ENCODE peak calls at places on chromosomes 6 and 20, in seven cellular contexts. One of them, this sample, is unnamed.

GRCh38 chr20:15618912-15619311 is 954.3 kb downstream of the KIF16B start:
- DNase-seq in IMR-90: no peak
- DNase-seq in lower lobe of right lung: no peak
- DNase-seq in GM23248: no peak
- DNase-seq in hepatocyte: no peak
- DNase-seq in K562: no peak
- DNase-seq in adrenal gland: no peak
- DNase-seq in this sample: no peak

GRCh38 chr6:120137492-120137891 is 787.9 kb upstream of the MAN1A1 start:
- DNase-seq in IMR-90: no peak
- DNase-seq in lower lobe of right lung: no peak
- DNase-seq in GM23248: no peak
- DNase-seq in hepatocyte: no peak
- DNase-seq in K562: no peak
- DNase-seq in adrenal gland: no peak
- DNase-seq in this sample: no peak

GRCh38 chr6:26157150-26157837 is 70.1 kb downstream of the HFE start:
- DNase-seq in IMR-90: peak; percentile 64
- DNase-seq in lower lobe of right lung: peak; percentile 73
- DNase-seq in GM23248: peak; percentile 75
- DNase-seq in hepatocyte: peak; percentile 81
- DNase-seq in K562: peak; percentile 83
- DNase-seq in adrenal gland: peak; percentile 75
- DNase-seq in this sample: peak; percentile 76

GRCh38 chr20:59269396-59270025 is 30.9 kb upstream of the EDN3 start:
- DNase-seq in IMR-90: no peak
- DNase-seq in lower lobe of right lung: no peak
- DNase-seq in GM23248: no peak
- DNase-seq in hepatocyte: no peak
- DNase-seq in K562: no peak
- DNase-seq in adrenal gland: no peak
- DNase-seq in this sample: no peak

GRCh38 chr6:139117734-139118133 is 17.1 kb upstream of the HECA start:
- DNase-seq in IMR-90: no peak
- DNase-seq in lower lobe of right lung: no peak
- DNase-seq in GM23248: peak; percentile 32
- DNase-seq in hepatocyte: no peak
- DNase-seq in K562: no peak
- DNase-seq in adrenal gland: no peak
- DNase-seq in this sample: no peak

GRCh38 chr6:91462236-91462635 is 875.4 kb upstream of the MAP3K7 start:
- DNase-seq in IMR-90: peak; percentile 75
- DNase-seq in lower lobe of right lung: no peak
- DNase-seq in GM23248: no peak
- DNase-seq in hepatocyte: no peak
- DNase-seq in K562: no peak
- DNase-seq in adrenal gland: no peak
- DNase-seq in this sample: no peak

GRCh38 chr20:21048841-21049273 is 57.3 kb downstream of the LINC00237 start:
- DNase-seq in IMR-90: no peak
- DNase-seq in lower lobe of right lung: peak; percentile 52
- DNase-seq in GM23248: peak; percentile 46
- DNase-seq in hepatocyte: no peak
- DNase-seq in K562: peak; percentile 51
- DNase-seq in adrenal gland: peak; percentile 26
- DNase-seq in this sample: peak; percentile 71

GRCh38 chr20:50690979-50691584 is at the start of gene RIPOR3:
- DNase-seq in IMR-90: no peak
- DNase-seq in lower lobe of right lung: no peak
- DNase-seq in GM23248: peak; percentile 60
- DNase-seq in hepatocyte: peak; percentile 19
- DNase-seq in K562: peak; percentile 97
- DNase-seq in adrenal gland: no peak
- DNase-seq in this sample: no peak

GRCh38 chr6:124400600-124400999 is 561.6 kb upstream of the RNF217 start:
- DNase-seq in IMR-90: no peak
- DNase-seq in lower lobe of right lung: no peak
- DNase-seq in GM23248: no peak
- DNase-seq in hepatocyte: no peak
- DNase-seq in K562: no peak
- DNase-seq in adrenal gland: no peak
- DNase-seq in this sample: no peak

GRCh38 chr6:12185081-12185673 is 105.0 kb upstream of the EDN1 start:
- DNase-seq in IMR-90: no peak
- DNase-seq in lower lobe of right lung: no peak
- DNase-seq in GM23248: no peak
- DNase-seq in hepatocyte: no peak
- DNase-seq in K562: no peak
- DNase-seq in adrenal gland: no peak
- DNase-seq in this sample: no peak

GRCh38 chr6:470901-471448 is 79.4 kb downstream of the IRF4 start:
- DNase-seq in IMR-90: no peak
- DNase-seq in lower lobe of right lung: no peak
- DNase-seq in GM23248: no peak
- DNase-seq in hepatocyte: no peak
- DNase-seq in K562: no peak
- DNase-seq in adrenal gland: no peak
- DNase-seq in this sample: no peak

GRCh38 chr6:66948106-66948505 is 1241.1 kb upstream of the EYS start:
- DNase-seq in IMR-90: no peak
- DNase-seq in lower lobe of right lung: no peak
- DNase-seq in GM23248: no peak
- DNase-seq in hepatocyte: no peak
- DNase-seq in K562: no peak
- DNase-seq in adrenal gland: no peak
- DNase-seq in this sample: no peak

GRCh38 chr6:71388846-71389543 is 100.4 kb downstream of the OGFRL1 start:
- DNase-seq in IMR-90: no peak
- DNase-seq in lower lobe of right lung: no peak
- DNase-seq in GM23248: peak; percentile 36
- DNase-seq in hepatocyte: no peak
- DNase-seq in K562: no peak
- DNase-seq in adrenal gland: no peak
- DNase-seq in this sample: no peak
- H3K27me3 ChIP-seq in IMR-90: no peaks in the 10 kb centered on the region
- H3K27me3 ChIP-seq in lower lobe of right lung: no peaks in the 10 kb centered on the region
- H3K27me3 ChIP-seq in GM23248: no peaks in the 10 kb centered on the region
- H3K27me3 ChIP-seq in hepatocyte: no peaks in the 10 kb centered on the region
- H3K27me3 ChIP-seq in K562: no peaks in the 10 kb centered on the region
- H3K27me3 ChIP-seq in adrenal gland: no peaks in the 10 kb centered on the region
- H3K27me3 ChIP-seq in this sample: no peaks in the 10 kb centered on the region

GRCh38 chr6:40794581-40794980 is 207.4 kb upstream of the LRFN2 start:
- DNase-seq in IMR-90: no peak
- DNase-seq in lower lobe of right lung: no peak
- DNase-seq in GM23248: no peak
- DNase-seq in hepatocyte: no peak
- DNase-seq in K562: no peak
- DNase-seq in adrenal gland: no peak
- DNase-seq in this sample: no peak
- H3K27me3 ChIP-seq in IMR-90: peaks cover 3% of the 10 kb centered on the region
- H3K27me3 ChIP-seq in lower lobe of right lung: no peaks in the 10 kb centered on the region
- H3K27me3 ChIP-seq in GM23248: no peaks in the 10 kb centered on the region
- H3K27me3 ChIP-seq in hepatocyte: no peaks in the 10 kb centered on the region
- H3K27me3 ChIP-seq in K562: peaks cover 26% of the 10 kb centered on the region
- H3K27me3 ChIP-seq in adrenal gland: no peaks in the 10 kb centered on the region
- H3K27me3 ChIP-seq in this sample: no peaks in the 10 kb centered on the region

GRCh38 chr6:1614767-1615650 is 5.3 kb downstream of the FOXC1 start:
- DNase-seq in IMR-90: no peak
- DNase-seq in lower lobe of right lung: no peak
- DNase-seq in GM23248: no peak
- DNase-seq in hepatocyte: peak; percentile 44
- DNase-seq in K562: no peak
- DNase-seq in adrenal gland: no peak
- DNase-seq in this sample: no peak

GRCh38 chr6:1616556-1617463 is 7.1 kb downstream of the FOXC1 start:
- DNase-seq in IMR-90: no peak
- DNase-seq in lower lobe of right lung: no peak
- DNase-seq in GM23248: no peak
- DNase-seq in hepatocyte: no peak
- DNase-seq in K562: no peak
- DNase-seq in adrenal gland: no peak
- DNase-seq in this sample: no peak

GRCh38 chr6:1614448-1614766 is 4.7 kb downstream of the FOXC1 start:
- DNase-seq in IMR-90: no peak
- DNase-seq in lower lobe of right lung: no peak
- DNase-seq in GM23248: no peak
- DNase-seq in hepatocyte: no peak
- DNase-seq in K562: no peak
- DNase-seq in adrenal gland: no peak
- DNase-seq in this sample: no peak

GRCh38 chr6:1617466-1618304 is 8.0 kb downstream of the FOXC1 start:
- DNase-seq in IMR-90: no peak
- DNase-seq in lower lobe of right lung: no peak
- DNase-seq in GM23248: no peak
- DNase-seq in hepatocyte: no peak
- DNase-seq in K562: no peak
- DNase-seq in adrenal gland: no peak
- DNase-seq in this sample: no peak

DNA sequence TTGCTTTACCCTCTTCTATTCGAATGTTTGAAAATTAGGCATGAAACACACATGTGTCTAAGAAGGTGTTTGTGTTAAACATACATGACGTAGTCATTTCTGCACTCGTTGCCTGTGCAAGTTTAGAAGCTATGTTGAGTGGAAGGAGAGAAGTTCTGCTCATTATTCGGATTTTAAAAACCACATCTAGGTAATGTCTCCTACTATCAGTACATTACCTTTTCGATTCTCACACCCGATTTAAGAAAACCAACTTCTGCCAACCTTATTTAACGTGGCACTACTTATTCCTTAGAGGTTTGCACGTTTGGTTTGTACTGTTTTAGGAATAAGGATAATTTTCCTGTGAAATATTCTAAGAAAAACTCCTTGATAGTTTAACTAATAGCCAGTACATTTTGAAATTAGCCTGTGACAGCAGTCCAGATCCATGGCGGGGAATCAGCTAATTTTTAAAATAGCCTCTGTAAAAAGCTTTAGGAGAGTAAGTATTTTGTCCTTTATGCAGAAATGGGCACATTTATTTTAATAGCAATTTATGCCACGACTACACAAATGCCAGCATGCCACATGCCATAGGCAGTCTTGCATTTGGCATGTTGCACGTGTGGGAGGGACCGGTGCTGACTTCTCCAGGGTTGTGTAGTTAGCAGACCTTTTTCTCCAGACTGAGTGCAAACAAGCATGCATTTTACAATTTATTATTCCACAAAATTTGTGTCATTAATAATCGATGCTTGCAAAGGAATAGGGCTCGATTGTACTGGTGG is 6.1 kb downstream of the FOXC1 start:
- DNase-seq in IMR-90: no peak
- DNase-seq in lower lobe of right lung: no peak
- DNase-seq in GM23248: no peak
- DNase-seq in hepatocyte: no peak
- DNase-seq in K562: no peak
- DNase-seq in adrenal gland: no peak
- DNase-seq in this sample: no peak
- H3K27me3 ChIP-seq in IMR-90: no peaks in the 10 kb centered on the region
- H3K27me3 ChIP-seq in lower lobe of right lung: peaks cover 95% of the 10 kb centered on the region
- H3K27me3 ChIP-seq in GM23248: no peaks in the 10 kb centered on the region
- H3K27me3 ChIP-seq in hepatocyte: peaks cover 93% of the 10 kb centered on the region
- H3K27me3 ChIP-seq in K562: peaks cover 63% of the 10 kb centered on the region
- H3K27me3 ChIP-seq in adrenal gland: peaks cover 25% of the 10 kb centered on the region
- H3K27me3 ChIP-seq in this sample: no peaks in the 10 kb centered on the region

GRCh38 chr6:100468013-100468622 is 3.4 kb upstream of the SIM1 start:
- DNase-seq in IMR-90: no peak
- DNase-seq in lower lobe of right lung: no peak
- DNase-seq in GM23248: no peak
- DNase-seq in hepatocyte: no peak
- DNase-seq in K562: no peak
- DNase-seq in adrenal gland: no peak
- DNase-seq in this sample: no peak

GRCh38 chr6:100465701-100466409 is 1.1 kb upstream of the SIM1 start:
- DNase-seq in IMR-90: no peak
- DNase-seq in lower lobe of right lung: no peak
- DNase-seq in GM23248: peak; percentile 37
- DNase-seq in hepatocyte: no peak
- DNase-seq in K562: no peak
- DNase-seq in adrenal gland: no peak
- DNase-seq in this sample: no peak

GRCh38 chr6:100468966-100469859 is 4.5 kb upstream of the SIM1 start:
- DNase-seq in IMR-90: no peak
- DNase-seq in lower lobe of right lung: no peak
- DNase-seq in GM23248: no peak
- DNase-seq in hepatocyte: no peak
- DNase-seq in K562: no peak
- DNase-seq in adrenal gland: no peak
- DNase-seq in this sample: no peak

GRCh38 chr6:100466410-100467143 is 1.9 kb upstream of the SIM1 start:
- DNase-seq in IMR-90: no peak
- DNase-seq in lower lobe of right lung: no peak
- DNase-seq in GM23248: no peak
- DNase-seq in hepatocyte: no peak
- DNase-seq in K562: no peak
- DNase-seq in adrenal gland: no peak
- DNase-seq in this sample: no peak

DNA sequence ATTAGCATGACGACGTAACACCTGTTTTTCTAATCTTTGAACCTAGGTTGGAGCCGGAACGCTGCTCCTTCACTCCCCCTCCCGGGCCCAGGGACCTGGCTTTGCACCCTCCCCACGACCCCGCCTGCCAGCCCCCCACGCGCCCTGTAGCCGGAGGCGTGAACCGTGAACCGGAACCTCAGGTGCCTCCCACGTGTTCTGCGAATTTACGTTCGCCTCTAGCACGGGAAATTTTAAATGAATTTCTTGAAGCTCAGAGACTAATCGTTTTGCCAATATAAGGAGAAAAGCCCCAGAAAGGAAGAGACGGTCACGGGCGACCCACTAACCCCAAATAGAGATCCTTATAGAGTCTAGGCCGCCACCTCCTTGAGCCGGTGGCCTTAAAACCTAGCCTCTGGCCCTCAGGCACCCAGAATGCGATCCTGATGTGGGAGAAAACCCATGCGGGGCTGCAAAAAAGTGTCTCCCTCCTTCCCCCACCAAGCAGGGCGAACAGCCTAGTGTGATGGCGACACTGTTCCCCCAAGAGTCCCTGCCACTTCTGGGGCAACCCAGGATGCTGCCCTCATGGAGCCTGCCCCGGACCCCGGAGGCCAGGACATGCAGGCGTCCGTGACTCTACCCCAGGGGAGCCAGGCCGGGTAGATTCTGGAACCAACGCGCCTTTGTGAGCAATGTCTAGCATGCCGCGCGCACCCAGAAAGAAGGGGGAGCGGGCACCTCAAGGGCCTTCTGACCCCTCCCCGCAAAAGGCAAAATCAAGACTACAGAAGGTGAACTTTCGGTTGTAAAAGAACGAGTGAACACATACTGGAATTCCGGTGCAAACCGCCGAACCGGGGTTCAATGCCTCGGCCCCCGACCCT is 2.7 kb upstream of the SIM1 start:
- DNase-seq in IMR-90: no peak
- DNase-seq in lower lobe of right lung: no peak
- DNase-seq in GM23248: no peak
- DNase-seq in hepatocyte: no peak
- DNase-seq in K562: no peak
- DNase-seq in adrenal gland: no peak
- DNase-seq in this sample: no peak
- H3K27me3 ChIP-seq in IMR-90: peaks cover 95% of the 10 kb centered on the region
- H3K27me3 ChIP-seq in lower lobe of right lung: peaks cover 92% of the 10 kb centered on the region
- H3K27me3 ChIP-seq in GM23248: no peaks in the 10 kb centered on the region
- H3K27me3 ChIP-seq in hepatocyte: peaks cover 100% of the 10 kb centered on the region
- H3K27me3 ChIP-seq in K562: peaks cover 66% of the 10 kb centered on the region
- H3K27me3 ChIP-seq in adrenal gland: peaks cover 93% of the 10 kb centered on the region
- H3K27me3 ChIP-seq in this sample: no peaks in the 10 kb centered on the region

GRCh38 chr20:22354647-22355046 is 229.7 kb downstream of the FOXA2 start:
- DNase-seq in IMR-90: no peak
- DNase-seq in lower lobe of right lung: no peak
- DNase-seq in GM23248: no peak
- DNase-seq in hepatocyte: no peak
- DNase-seq in K562: no peak
- DNase-seq in adrenal gland: no peak
- DNase-seq in this sample: no peak
- H3K27me3 ChIP-seq in IMR-90: no peaks in the 10 kb centered on the region
- H3K27me3 ChIP-seq in lower lobe of right lung: no peaks in the 10 kb centered on the region
- H3K27me3 ChIP-seq in GM23248: peaks cover 14% of the 10 kb centered on the region
- H3K27me3 ChIP-seq in hepatocyte: no peaks in the 10 kb centered on the region
- H3K27me3 ChIP-seq in K562: no peaks in the 10 kb centered on the region
- H3K27me3 ChIP-seq in adrenal gland: peaks cover 8% of the 10 kb centered on the region
- H3K27me3 ChIP-seq in this sample: no peaks in the 10 kb centered on the region